ENCODE peak calls at places on chromosomes 6 and 20, in ten cellular contexts. L is upper lobe of left lung, D is body of pancreas, X is endothelial cell of umbilical vein, P is pancreas, T is breast epithelium, J is H1, W is spleen, I is GM10248, F is MM.1S. E is an unnamed sample.

GRCh38 chr6:131368077-131368911 is 204.7 kb upstream of the ARG1 start:
- DNase-seq in W (no peak), L (peak), I (peak), F (peak), D (peak), T (peak), X (no peak), J (no peak), P (peak), E (no peak)

GRCh38 chr6:128516514-128516898 is 3.9 kb downstream of the PTPRK start:
- DNase-seq in I (no peak), W (no peak), J (no peak), F (peak), D (no peak), T (no peak), P (no peak), X (peak), L (no peak), E (no peak)

GRCh38 chr6:47103931-47104330 is 61.8 kb upstream of the ADGRF1 start:
- DNase-seq in L (peak), W (no peak), T (no peak), J (no peak), D (no peak), P (no peak), I (no peak), X (no peak), F (no peak), E (no peak)

GRCh38 chr20:20367681-20368413 is at the start of gene INSM1:
- DNase-seq in J (no peak), W (no peak), X (no peak), T (no peak), I (no peak), D (no peak), F (no peak), P (no peak), L (no peak), E (no peak)

GRCh38 chr20:47150403-47151152 is 205.9 kb downstream of the ZMYND8 start:
- DNase-seq in P (no peak), L (peak), J (peak), I (peak), X (peak), W (no peak), D (peak), T (no peak), F (peak), E (no peak)

GRCh38 chr6:11288065-11288464 is 55.6 kb upstream of the NEDD9 start:
- DNase-seq in W (no peak), F (no peak), D (peak), L (peak), J (no peak), X (no peak), P (no peak), T (peak), I (no peak), E (no peak)

GRCh38 chr20:4021905-4022304 is 6.5 kb upstream of the RNF24 start:
- DNase-seq in X (no peak), T (no peak), F (no peak), I (no peak), W (no peak), D (no peak), J (no peak), L (no peak), P (no peak), E (no peak)

GRCh38 chr6:43768983-43769525 is 957 bp upstream of the VEGFA start:
- DNase-seq in X (no peak), I (no peak), T (peak), J (no peak), F (no peak), D (peak), W (peak), P (peak), L (no peak), E (no peak)

GRCh38 chr20:13302647-13303425 is 81.8 kb downstream of the ISM1 start:
- DNase-seq in L (peak), D (peak), F (peak), I (peak), J (no peak), T (no peak), P (no peak), X (peak), W (no peak), E (no peak)

GRCh38 chr20:4090756-4091331 is 75.5 kb upstream of the RNF24 start:
- DNase-seq in X (peak), J (no peak), I (no peak), L (no peak), T (peak), P (no peak), F (no peak), D (no peak), W (no peak), E (peak)

GRCh38 chr6:99270030-99270429 is 79.4 kb downstream of the FAXC start:
- DNase-seq in X (no peak), J (no peak), I (no peak), F (no peak), L (no peak), T (no peak), D (no peak), P (no peak), W (no peak), E (no peak)

GRCh38 chr20:11301699-11302098 is 616.0 kb upstream of the BTBD3 start:
- DNase-seq in P (no peak), T (no peak), I (no peak), J (no peak), L (no peak), F (no peak), W (no peak), X (no peak), D (no peak), E (no peak)

GRCh38 chr6:87817226-87817625 is 115.2 kb upstream of the AKIRIN2 start:
- DNase-seq in J (no peak), W (no peak), T (no peak), P (no peak), F (no peak), I (no peak), L (no peak), D (no peak), X (no peak), E (no peak)

GRCh38 chr20:15475483-15475882 is 1097.8 kb downstream of the KIF16B start:
- DNase-seq in L (peak), F (peak), W (peak), D (peak), P (peak), I (no peak), T (no peak), J (no peak), X (no peak), E (no peak)

GRCh38 chr20:2750343-2751251 is 49.8 kb downstream of the CPXM1 start:
- DNase-seq in W (peak), L (peak), F (no peak), D (peak), X (peak), P (no peak), I (no peak), J (no peak), T (peak), E (no peak)

GRCh38 chr20:62536731-62537401 is 61.1 kb upstream of the GATA5 start:
- DNase-seq in D (no peak), L (no peak), P (no peak), T (no peak), X (no peak), F (no peak), W (no peak), J (no peak), I (no peak), E (no peak)

GRCh38 chr20:50367104-50367674 is 143.0 kb upstream of the PTPN1 start:
- DNase-seq in X (peak), P (no peak), W (no peak), L (no peak), T (no peak), D (no peak), J (no peak), I (no peak), F (no peak), E (no peak)

GRCh38 chr6:3965071-3965718 is 113.7 kb downstream of the FAM217A start:
- DNase-seq in X (peak), D (no peak), F (no peak), J (no peak), T (no peak), L (no peak), P (no peak), I (no peak), W (no peak), E (no peak)

GRCh38 chr6:144500886-144501285 is 215.8 kb downstream of the UTRN start:
- DNase-seq in L (no peak), P (no peak), J (no peak), I (no peak), W (no peak), F (no peak), T (no peak), X (peak), D (no peak), E (no peak)

DNA sequence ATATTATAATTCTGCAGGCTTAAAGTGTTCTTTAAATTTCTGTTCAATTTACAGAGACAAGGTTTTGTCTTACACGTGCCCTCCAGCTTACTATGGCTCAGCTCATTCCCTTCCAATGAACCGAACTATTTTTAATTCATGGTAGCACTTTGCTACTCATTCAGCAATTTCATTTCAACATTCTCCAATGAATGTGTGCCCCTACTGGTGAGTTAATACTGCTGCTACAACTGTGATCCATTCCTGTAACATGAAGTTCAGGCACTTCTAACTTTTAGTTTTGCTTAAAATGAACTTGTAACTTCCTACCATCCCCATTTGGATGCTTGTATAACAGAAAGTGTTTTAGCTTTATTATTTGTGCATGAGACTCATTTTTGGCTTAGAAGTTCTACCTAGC is 99.7 kb downstream of the F13A1 start:
- DNase-seq in F (peak), P (no peak), W (no peak), I (no peak), D (no peak), X (no peak), L (no peak), T (no peak), J (no peak), E (no peak)
- TF ChIP-seq CTCF in F (peak), P (no peak), W (no peak), I (peak), D (no peak), X (no peak), L (no peak), T (no peak), J (no peak), E (peak)

GRCh38 chr6:14320342-14320741 is 202.8 kb downstream of the CD83 start:
- DNase-seq in P (no peak), T (no peak), X (no peak), I (no peak), L (no peak), W (no peak), D (no peak), F (no peak), J (no peak), E (no peak)

GRCh38 chr6:14313220-14313619 is 195.6 kb downstream of the CD83 start:
- DNase-seq in J (no peak), X (no peak), I (peak), W (no peak), T (no peak), D (no peak), F (no peak), P (no peak), L (no peak), E (no peak)

GRCh38 chr6:14317616-14318015 is 200.0 kb downstream of the CD83 start:
- DNase-seq in F (no peak), I (no peak), T (no peak), X (no peak), J (no peak), D (no peak), P (no peak), L (no peak), W (no peak), E (no peak)

GRCh38 chr6:14315353-14315752 is 197.8 kb downstream of the CD83 start:
- DNase-seq in D (no peak), F (no peak), T (no peak), J (no peak), W (no peak), L (no peak), I (no peak), P (no peak), X (no peak), E (no peak)

DNA sequence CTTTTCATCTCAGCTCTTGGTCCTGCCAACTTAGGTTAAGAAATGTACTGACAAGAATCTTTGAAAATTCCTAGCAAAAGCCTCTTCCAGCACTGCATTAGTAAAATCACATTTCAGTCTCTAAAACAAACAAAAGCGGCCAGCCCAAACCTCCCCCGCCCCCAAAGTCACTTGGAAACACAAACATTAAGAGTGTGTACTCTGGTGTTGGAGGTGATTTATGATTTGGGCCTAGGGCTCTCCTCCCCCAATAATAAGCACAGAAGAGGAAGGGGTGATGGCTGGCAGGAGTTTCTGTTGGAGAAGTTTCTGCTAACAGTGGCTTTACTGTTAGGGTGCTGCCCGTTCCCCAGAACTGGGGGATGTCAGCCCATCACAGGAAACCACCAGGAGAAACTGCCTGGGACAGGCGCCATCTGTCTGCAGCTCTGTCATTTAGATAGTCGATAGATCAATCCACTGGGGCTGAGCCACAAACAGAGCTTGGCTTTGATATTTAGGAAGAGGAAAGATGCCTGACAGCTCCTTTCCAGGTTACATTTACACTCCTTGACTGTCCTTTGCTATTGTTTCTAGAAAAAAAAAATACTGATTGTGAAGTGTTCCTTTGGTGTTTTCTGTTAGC is 199.5 kb downstream of the CD83 start:
- DNase-seq in J (no peak), L (peak), W (no peak), X (no peak), D (peak), P (no peak), F (no peak), I (peak), T (no peak), E (no peak)
- TF ChIP-seq CTCF in J (peak), L (no peak), W (no peak), X (no peak), D (no peak), P (no peak), F (no peak), I (peak), T (no peak), E (no peak)

GRCh38 chr6:73262701-73263569 is at the start of gene KHDC1:
- DNase-seq in I (peak), D (peak), F (peak), X (peak), W (peak), P (peak), T (no peak), L (peak), J (peak), E (peak)
- TF ChIP-seq CTCF in I (no peak), D (no peak), F (no peak), X (no peak), W (no peak), P (no peak), T (no peak), L (no peak), J (no peak), E (no peak)

DNA sequence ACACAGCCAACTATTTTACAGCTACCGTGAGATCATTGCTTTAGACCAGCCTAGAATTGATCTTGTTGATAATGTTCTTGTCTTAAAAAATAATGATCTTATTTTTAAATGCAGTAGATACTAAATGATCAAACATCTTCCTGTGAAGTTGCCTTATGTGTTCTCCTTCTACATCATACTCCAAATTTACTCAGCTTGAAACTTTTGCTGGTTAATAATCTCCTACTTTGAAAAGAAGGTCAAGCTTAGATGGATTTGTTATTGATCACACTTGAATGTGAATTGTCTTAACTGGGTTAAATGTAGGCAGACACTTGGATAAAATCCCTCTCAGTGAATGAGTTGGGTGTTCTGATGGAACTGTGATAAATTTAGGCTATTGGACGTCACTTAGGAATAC is 91.9 kb downstream of the HAO1 start:
- DNase-seq in L (no peak), T (no peak), W (no peak), I (no peak), D (no peak), P (no peak), F (no peak), X (no peak), J (no peak), E (no peak)
- TF ChIP-seq CTCF in L (no peak), T (no peak), W (no peak), I (no peak), D (no peak), P (no peak), F (no peak), X (no peak), J (no peak), E (no peak)

GRCh38 chr20:60037120-60037499 is 78.9 kb downstream of the CDH26 start:
- DNase-seq in F (no peak), W (no peak), I (no peak), T (no peak), L (no peak), P (no peak), X (no peak), D (no peak), J (no peak), E (no peak)
- TF ChIP-seq CTCF in F (no peak), W (no peak), I (no peak), T (no peak), L (no peak), P (no peak), X (no peak), D (no peak), J (peak), E (peak)

E was measured in type B pancreatic cell.